ENCODE peak calls at places on chromosomes 7 and 10, in six cellular contexts. U is uterus, K is spleen, G is ovary, B is astrocyte of the cerebellum, S is GM06990. C is an unnamed sample.

GRCh38 chr7:31082450-31082849 is 30.3 kb downstream of the ADCYAP1R1 start:
- DNase-seq in U (peak), K (no peak), G (no peak), B (no peak), S (no peak), C (no peak)

GRCh38 chr7:28423919-28424514 is 11.7 kb downstream of the CREB5 start:
- DNase-seq in U (no peak), K (no peak), G (no peak), B (no peak), S (no peak), C (no peak)

GRCh38 chr7:18927134-18927533 is 190.3 kb downstream of the TWIST1 start:
- DNase-seq in U (no peak), K (no peak), G (no peak), B (peak), S (no peak), C (peak)

GRCh38 chr10:20936388-20936787 is 39.3 kb upstream of the NEBL start:
- DNase-seq in U (no peak), K (no peak), G (no peak), B (no peak), S (no peak), C (no peak)

GRCh38 chr10:70915806-70916205 is 27.4 kb upstream of the PCBD1 start:
- DNase-seq in U (no peak), K (peak), G (no peak), B (no peak), S (no peak), C (no peak)

GRCh38 chr7:5699951-5700384 is 81.5 kb downstream of the RNF216 start:
- DNase-seq in U (no peak), K (no peak), G (no peak), B (no peak), S (peak), C (no peak)

GRCh38 chr7:157485361-157485831 is 148.6 kb downstream of the DNAJB6 start:
- DNase-seq in U (peak), K (peak), G (no peak), B (no peak), S (no peak), C (no peak)

GRCh38 chr7:24139996-24140395 is 144.0 kb upstream of the NPY start:
- DNase-seq in U (no peak), K (no peak), G (no peak), B (no peak), S (no peak), C (no peak)

GRCh38 chr7:48643420-48644013 is 280.8 kb upstream of the CDC14C start:
- DNase-seq in U (no peak), K (no peak), G (no peak), B (no peak), S (no peak), C (no peak)

GRCh38 chr7:20839196-20839735 is 52.6 kb upstream of the SP8 start:
- DNase-seq in U (no peak), K (no peak), G (no peak), B (no peak), S (no peak), C (no peak)

GRCh38 chr7:121159553-121159952 is 169.2 kb upstream of the WNT16 start:
- DNase-seq in U (no peak), K (no peak), G (no peak), B (no peak), S (no peak), C (no peak)

GRCh38 chr7:1944619-1945210 is 274.6 kb downstream of the ELFN1 start:
- DNase-seq in U (no peak), K (peak), G (no peak), B (no peak), S (no peak), C (no peak)

GRCh38 chr7:137421389-137421788 is 77.9 kb upstream of the PTN start:
- DNase-seq in U (peak), K (no peak), G (no peak), B (no peak), S (no peak), C (no peak)

GRCh38 chr10:73999703-74000102 is 1.8 kb downstream of the VCL start:
- DNase-seq in U (no peak), K (no peak), G (no peak), B (no peak), S (no peak), C (no peak)

GRCh38 chr10:131149586-131149985 is 161.9 kb downstream of the TCERG1L start:
- DNase-seq in U (no peak), K (peak), G (no peak), B (no peak), S (no peak), C (no peak)

GRCh38 chr7:79673421-79673820 is 220.0 kb upstream of the MAGI2 start:
- DNase-seq in U (no peak), K (no peak), G (no peak), B (no peak), S (no peak), C (no peak)

GRCh38 chr7:139659922-139660316 is 117.9 kb downstream of the HIPK2 start:
- DNase-seq in U (no peak), K (no peak), G (no peak), B (no peak), S (no peak), C (no peak)

GRCh38 chr7:30912986-30913671 is 1.5 kb downstream of the AQP1 start:
- DNase-seq in U (no peak), K (no peak), G (no peak), B (no peak), S (no peak), C (no peak)

GRCh38 chr10:77016278-77016815 is 621.3 kb downstream of the KCNMA1 start:
- DNase-seq in U (no peak), K (no peak), G (no peak), B (no peak), S (no peak), C (peak)

GRCh38 chr10:48215148-48215982 is 59.1 kb downstream of the FRMPD2 start:
- DNase-seq in U (no peak), K (no peak), G (no peak), B (peak), S (no peak), C (no peak)

GRCh38 chr7:1987084-1987535 is 245.6 kb downstream of the MAD1L1 start:
- DNase-seq in U (no peak), K (no peak), G (no peak), B (no peak), S (no peak), C (no peak)

GRCh38 chr7:120412139-120412538 is 139.2 kb downstream of the KCND2 start:
- DNase-seq in U (no peak), K (no peak), G (no peak), B (no peak), S (no peak), C (no peak)

GRCh38 chr7:149773446-149774236 is at the start of gene ZNF467:
- DNase-seq in U (peak), K (peak), G (peak), B (no peak), S (no peak), C (no peak)

GRCh38 chr7:129643545-129644170 is 32.1 kb downstream of the NRF1 start:
- DNase-seq in U (no peak), K (no peak), G (no peak), B (no peak), S (no peak), C (no peak)

GRCh38 chr10:75630746-75631145 is 199.3 kb downstream of the LRMDA start:
- DNase-seq in U (no peak), K (no peak), G (no peak), B (no peak), S (no peak), C (no peak)

GRCh38 chr10:12741255-12741915 is 260.1 kb downstream of the CCDC3 start:
- DNase-seq in U (peak), K (no peak), G (peak), B (no peak), S (no peak), C (no peak)

GRCh38 chr7:25260862-25261454 is 32.7 kb upstream of the NPVF start:
- DNase-seq in U (no peak), K (no peak), G (no peak), B (peak), S (peak), C (peak)

GRCh38 chr7:94360926-94361325 is 33.8 kb upstream of the COL1A2 start:
- DNase-seq in U (no peak), K (no peak), G (no peak), B (no peak), S (no peak), C (no peak)

GRCh38 chr10:109504401-109504800 is 418.9 kb downstream of the XPNPEP1 start:
- DNase-seq in U (no peak), K (no peak), G (peak), B (no peak), S (no peak), C (no peak)

GRCh38 chr7:14207711-14208110 is 218.2 kb upstream of the ETV1 start:
- DNase-seq in U (no peak), K (no peak), G (no peak), B (no peak), S (no peak), C (no peak)

GRCh38 chr7:5491251-5492044 is 67.8 kb upstream of the TNRC18 start:
- DNase-seq in U (no peak), K (no peak), G (no peak), B (no peak), S (no peak), C (no peak)

GRCh38 chr10:29946953-29947700 is 112.3 kb downstream of the JCAD start:
- DNase-seq in U (peak), K (no peak), G (peak), B (peak), S (no peak), C (peak)
- H3K4me3 ChIP-seq in U (no peak), K (no peak), G (no peak), B (no peak), S (no peak), C (no peak)

DNA sequence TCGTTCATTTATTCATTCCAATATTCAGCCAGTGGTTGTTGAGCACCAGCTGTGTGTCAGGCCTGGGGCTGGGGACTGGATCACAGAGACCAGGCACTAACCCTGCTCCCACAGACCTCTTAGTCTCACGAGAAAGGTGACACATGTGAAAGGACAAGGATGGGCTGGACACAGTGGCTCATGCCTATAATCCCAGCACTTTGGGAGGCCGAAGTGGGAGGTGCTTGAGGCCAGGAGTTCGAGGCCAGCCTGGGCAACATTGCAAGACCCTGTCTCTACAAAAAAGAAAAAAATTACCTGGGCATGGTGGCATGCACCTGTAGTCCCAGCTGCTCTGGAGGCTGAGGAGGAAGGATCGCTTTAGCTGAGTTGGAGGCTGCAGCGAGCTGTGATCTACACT is 105.9 kb upstream of the SDK1 start:
- DNase-seq in U (no peak), K (peak), G (no peak), B (no peak), S (no peak), C (no peak)
- TF ChIP-seq CTCF in U (no peak), K (no peak), G (no peak), B (no peak), S (no peak), C (no peak)

GRCh38 chr10:126080879-126081331 is 184.5 kb downstream of the FANK1 start:
- DNase-seq in U (no peak), K (no peak), G (no peak), B (peak), S (no peak), C (no peak)
- H3K4me3 ChIP-seq in U (no peak), K (no peak), G (peak), B (no peak), S (no peak), C (no peak)

GRCh38 chr7:100000239-100000638 is 15.2 kb upstream of the ZKSCAN1 start:
- DNase-seq in U (no peak), K (peak), G (no peak), B (no peak), S (no peak), C (no peak)

GRCh38 chr7:99994819-99995218 is 19.0 kb upstream of the AZGP1 start:
- DNase-seq in U (no peak), K (no peak), G (no peak), B (no peak), S (no peak), C (no peak)

GRCh38 chr7:99996755-99997544 is 18.4 kb upstream of the ZKSCAN1 start:
- DNase-seq in U (no peak), K (peak), G (no peak), B (no peak), S (no peak), C (no peak)

GRCh38 chr7:99992330-99993037 is 16.7 kb upstream of the AZGP1 start:
- DNase-seq in U (no peak), K (peak), G (no peak), B (no peak), S (no peak), C (no peak)

GRCh38 chr7:99997545-99998137 is 17.8 kb upstream of the ZKSCAN1 start:
- DNase-seq in U (peak), K (peak), G (peak), B (no peak), S (peak), C (no peak)
- TF ChIP-seq CTCF in U (peak), K (peak), G (no peak), B (no peak), S (peak), C (no peak)

DNA sequence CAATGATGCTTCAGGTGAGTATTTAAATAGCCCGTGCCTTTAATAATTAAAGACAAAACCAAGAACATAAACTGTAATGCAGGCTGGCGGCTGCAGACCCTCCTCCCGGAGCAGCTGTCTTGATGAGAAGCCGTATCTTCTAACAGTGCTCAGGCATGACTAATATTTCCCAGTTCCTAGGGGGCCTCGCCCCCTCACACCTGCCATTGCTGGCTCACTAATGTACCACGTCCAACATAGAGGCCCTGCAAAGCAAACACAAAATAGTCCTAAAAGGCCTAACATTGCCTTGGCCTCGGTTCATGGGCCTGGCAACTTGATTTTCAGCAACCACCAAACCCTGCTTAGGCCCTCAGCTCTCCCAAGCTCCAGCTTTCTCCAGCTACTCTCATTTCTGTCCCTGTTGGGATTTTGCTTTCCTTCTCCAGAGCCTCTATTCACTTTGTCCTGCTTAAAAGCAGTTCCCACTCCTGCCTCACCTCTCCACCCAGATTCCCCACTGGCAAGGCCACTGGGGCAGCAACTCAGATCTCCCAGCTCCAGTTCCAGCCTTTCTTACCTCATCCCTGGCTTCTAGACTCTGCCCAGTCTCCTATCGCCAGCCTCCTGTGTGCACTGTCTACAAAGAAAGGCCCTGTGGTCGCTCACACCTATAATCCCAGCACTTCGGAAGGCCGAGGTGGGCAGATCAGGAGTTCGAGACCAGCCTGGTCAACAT is 16.2 kb downstream of the SORBS1 start:
- DNase-seq in U (no peak), K (no peak), G (no peak), B (no peak), S (no peak), C (no peak)
- H3K4me3 ChIP-seq in U (no peak), K (no peak), G (no peak), B (no peak), S (no peak), C (no peak)

GRCh38 chr10:19815478-19816419 is 483 bp upstream of the PLXDC2 start:
- DNase-seq in U (peak), K (peak), G (peak), B (peak), S (no peak), C (no peak)

GRCh38 chr10:19815036-19815435 is 1.2 kb upstream of the PLXDC2 start:
- DNase-seq in U (no peak), K (no peak), G (no peak), B (no peak), S (no peak), C (no peak)

GRCh38 chr10:19812976-19813375 is 3.3 kb upstream of the PLXDC2 start:
- DNase-seq in U (no peak), K (no peak), G (no peak), B (no peak), S (no peak), C (no peak)

GRCh38 chr10:19809481-19809880 is 6.8 kb upstream of the PLXDC2 start:
- DNase-seq in U (no peak), K (no peak), G (no peak), B (no peak), S (no peak), C (no peak)

DNA sequence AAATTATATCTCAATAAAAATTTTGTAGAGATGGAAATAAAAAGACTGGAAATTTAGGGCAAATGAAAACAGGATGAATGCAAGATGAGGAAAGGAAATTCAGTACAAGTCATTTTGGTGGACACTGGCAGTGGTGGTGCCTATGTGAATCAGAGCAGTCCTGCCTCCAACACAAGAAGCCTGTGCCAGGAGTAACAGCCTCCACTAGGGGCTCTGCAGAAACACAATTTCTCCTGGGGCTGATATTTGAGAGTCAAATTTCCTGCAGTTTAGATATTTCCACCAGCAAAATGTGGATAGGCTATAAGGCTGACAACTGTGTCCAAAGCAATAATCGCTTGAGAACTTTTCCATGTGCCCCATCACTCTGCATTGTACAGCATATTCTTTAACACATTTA is 4.7 kb upstream of the PLXDC2 start:
- DNase-seq in U (peak), K (no peak), G (peak), B (peak), S (no peak), C (no peak)
- TF ChIP-seq CTCF in U (peak), K (no peak), G (peak), B (peak), S (no peak), C (peak)

DNA sequence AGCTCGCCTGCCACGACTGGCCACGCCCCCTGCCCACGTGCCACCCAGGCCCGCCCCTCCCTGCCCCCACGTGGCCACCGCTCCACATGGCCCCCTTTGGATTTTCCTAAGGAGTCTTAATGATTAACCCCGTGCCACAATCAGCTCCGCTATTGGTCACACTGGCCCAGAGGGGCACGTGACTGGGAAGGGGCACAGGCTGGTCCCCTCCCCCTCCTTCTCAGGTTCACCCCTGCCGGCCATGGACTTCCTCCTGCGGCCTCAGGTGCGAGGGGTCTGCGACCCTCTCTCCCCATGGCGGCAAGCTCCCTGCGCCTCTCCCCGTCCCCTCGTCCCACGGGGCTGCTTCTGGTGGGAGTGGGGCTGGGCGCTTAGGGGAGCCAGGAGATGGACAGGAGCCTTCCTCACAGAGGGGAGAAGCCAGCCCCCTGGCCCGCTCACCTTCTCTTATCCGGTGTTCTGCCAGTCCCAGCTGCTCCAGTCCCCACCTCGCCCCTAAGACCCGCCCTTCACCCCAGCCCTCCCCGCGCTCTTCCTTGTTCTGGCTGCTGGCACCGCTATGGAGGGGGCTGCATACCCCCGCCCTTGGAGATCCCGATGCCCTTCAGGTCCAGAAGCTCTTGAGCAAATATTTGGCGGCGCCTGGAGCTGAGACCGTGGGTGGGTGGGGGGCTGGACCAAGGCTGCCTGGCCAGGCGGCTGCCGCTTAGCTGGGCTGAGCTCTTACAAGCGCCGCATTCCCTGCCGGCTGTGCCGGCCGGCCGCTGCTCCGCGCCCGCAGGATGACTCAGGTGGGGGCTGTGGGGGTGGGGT is 3.2 kb downstream of the SLC4A2 start:
- DNase-seq in U (peak), K (no peak), G (peak), B (no peak), S (no peak), C (no peak)
- H3K4me3 ChIP-seq in U (no peak), K (no peak), G (peak), B (peak), S (no peak), C (peak)

DNA sequence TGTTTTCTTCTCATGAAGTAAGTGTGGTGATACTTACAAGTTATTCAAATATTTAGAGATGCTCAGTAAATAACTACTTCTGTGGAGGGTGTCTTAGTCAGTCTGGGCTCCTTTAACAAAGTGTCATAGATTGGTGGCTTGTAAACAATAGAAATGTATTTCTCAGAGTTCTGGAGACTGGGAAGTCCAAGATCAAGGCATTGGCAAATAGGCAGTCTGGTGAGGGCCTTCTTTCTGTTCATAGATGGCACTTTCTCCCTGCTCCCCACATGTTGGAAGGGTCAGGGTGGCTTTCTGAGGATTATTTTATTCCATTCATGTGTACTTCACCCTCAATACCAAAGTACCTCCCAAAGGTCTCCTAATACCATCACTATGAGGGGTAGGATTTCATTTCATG is 18.4 kb downstream of the RPA3 start:
- DNase-seq in U (no peak), K (no peak), G (no peak), B (no peak), S (no peak), C (no peak)
- TF ChIP-seq CTCF in U (no peak), K (no peak), G (no peak), B (no peak), S (no peak), C (no peak)

GRCh38 chr10:35924726-35925125 is 282.6 kb upstream of the FZD8 start:
- DNase-seq in U (no peak), K (no peak), G (no peak), B (no peak), S (no peak), C (no peak)
- H3K4me3 ChIP-seq in U (no peak), K (no peak), G (no peak), B (no peak), S (no peak), C (no peak)

C was measured in AG09309.